ENCODE peak calls at places on chromosomes 3 and 15, in ten cellular contexts. L is IMR-90, I is tibial nerve, M is ovary, G is K562, F is upper lobe of left lung, P is heart left ventricle, N is sigmoid colon, B is uterus, H is A549. T is an unnamed sample.
A peak's percentile ranks its signal among the peaks of the same experiment; 100 is the strongest.

GRCh38 chr3:168885028-168885427 is 778.5 kb downstream of the MECOM start:
- DNase-seq in L (peak; percentile 79), I (no peak), M (no peak), G (no peak), F (no peak), P (no peak), N (no peak), B (no peak), H (peak; percentile 29), T (no peak)

GRCh38 chr15:41795996-41796395 is 21.7 kb downstream of the MAPKBP1 start:
- DNase-seq in L (no peak), I (no peak), M (no peak), G (no peak), F (no peak), P (no peak), N (no peak), B (no peak), H (no peak), T (no peak)

GRCh38 chr15:60155661-60156060 is 151.6 kb downstream of the FOXB1 start:
- DNase-seq in L (peak; percentile 16), I (no peak), M (no peak), G (no peak), F (no peak), P (no peak), N (no peak), B (no peak), H (no peak), T (no peak)

GRCh38 chr3:169058681-169059080 is 604.8 kb downstream of the MECOM start:
- DNase-seq in L (no peak), I (no peak), M (no peak), G (no peak), F (no peak), P (no peak), N (no peak), B (no peak), H (no peak), T (no peak)

GRCh38 chr3:127289646-127290575 is 2.1 kb upstream of the PRR20G start:
- DNase-seq in L (peak; percentile 3), I (no peak), M (no peak), G (no peak), F (no peak), P (no peak), N (no peak), B (no peak), H (no peak), T (no peak)

GRCh38 chr3:85632921-85633320 is 674.1 kb downstream of the CADM2 start:
- DNase-seq in L (no peak), I (no peak), M (no peak), G (no peak), F (no peak), P (no peak), N (no peak), B (no peak), H (no peak), T (no peak)

GRCh38 chr3:124812291-124813265 is 74.6 kb downstream of the ITGB5 start:
- DNase-seq in L (peak; percentile 99), I (peak; percentile 40), M (peak; percentile 72), G (peak; percentile 70), F (peak; percentile 45), P (peak; percentile 72), N (peak; percentile 90), B (peak; percentile 82), H (peak; percentile 91), T (peak; percentile 85)

GRCh38 chr3:149958171-149958796 is 12.4 kb downstream of the PFN2 start:
- DNase-seq in L (no peak), I (no peak), M (no peak), G (no peak), F (no peak), P (no peak), N (no peak), B (no peak), H (no peak), T (peak; percentile 56)

GRCh38 chr3:155871746-155872158 is 1.3 kb downstream of the GMPS start:
- DNase-seq in L (peak; percentile 22), I (no peak), M (no peak), G (no peak), F (no peak), P (no peak), N (no peak), B (no peak), H (no peak), T (no peak)

GRCh38 chr15:75891895-75892294 is 11.8 kb upstream of the FBXO22 start:
- DNase-seq in L (peak; percentile 96), I (no peak), M (no peak), G (no peak), F (no peak), P (no peak), N (no peak), B (no peak), H (peak; percentile 27), T (no peak)

GRCh38 chr3:13620776-13621365 is 71.9 kb downstream of the FBLN2 start:
- DNase-seq in L (no peak), I (no peak), M (no peak), G (no peak), F (peak; percentile 36), P (peak; percentile 42), N (no peak), B (no peak), H (no peak), T (no peak)

GRCh38 chr3:125110016-125110875 is 54.4 kb upstream of the HEG1 start:
- DNase-seq in L (peak; percentile 98), I (no peak), M (no peak), G (no peak), F (no peak), P (no peak), N (no peak), B (no peak), H (peak; percentile 30), T (no peak)

GRCh38 chr3:27200721-27201434 is 168.3 kb downstream of the NEK10 start:
- DNase-seq in L (no peak), I (no peak), M (no peak), G (no peak), F (no peak), P (no peak), N (no peak), B (no peak), H (peak; percentile 43), T (no peak)

GRCh38 chr15:88243156-88243555 is 13.4 kb downstream of the NTRK3 start:
- DNase-seq in L (no peak), I (no peak), M (no peak), G (no peak), F (no peak), P (no peak), N (no peak), B (no peak), H (no peak), T (no peak)
- H3K27ac ChIP-seq in L (no peak overlapping the region), I (no peak overlapping the region), M (no peak overlapping the region), G (no peak overlapping the region), F (no peak overlapping the region), P (no peak overlapping the region), N (no peak overlapping the region), B (no peak overlapping the region), H (no peak overlapping the region), T (no peak overlapping the region)

GRCh38 chr15:99980791-99981190 is 247.6 kb upstream of the LYSMD4 start:
- DNase-seq in L (no peak), I (no peak), M (peak; percentile 82), G (no peak), F (no peak), P (no peak), N (no peak), B (no peak), H (no peak), T (no peak)

GRCh38 chr15:99981839-99982658 is 248.8 kb upstream of the LYSMD4 start:
- DNase-seq in L (no peak), I (no peak), M (no peak), G (no peak), F (no peak), P (no peak), N (no peak), B (no peak), H (no peak), T (no peak)

GRCh38 chr15:99982662-99983061 is 249.4 kb upstream of the LYSMD4 start:
- DNase-seq in L (no peak), I (no peak), M (no peak), G (no peak), F (no peak), P (no peak), N (no peak), B (no peak), H (no peak), T (no peak)

GRCh38 chr15:99979371-99979770 is 246.1 kb upstream of the LYSMD4 start:
- DNase-seq in L (no peak), I (no peak), M (no peak), G (no peak), F (no peak), P (no peak), N (no peak), B (no peak), H (no peak), T (no peak)

DNA sequence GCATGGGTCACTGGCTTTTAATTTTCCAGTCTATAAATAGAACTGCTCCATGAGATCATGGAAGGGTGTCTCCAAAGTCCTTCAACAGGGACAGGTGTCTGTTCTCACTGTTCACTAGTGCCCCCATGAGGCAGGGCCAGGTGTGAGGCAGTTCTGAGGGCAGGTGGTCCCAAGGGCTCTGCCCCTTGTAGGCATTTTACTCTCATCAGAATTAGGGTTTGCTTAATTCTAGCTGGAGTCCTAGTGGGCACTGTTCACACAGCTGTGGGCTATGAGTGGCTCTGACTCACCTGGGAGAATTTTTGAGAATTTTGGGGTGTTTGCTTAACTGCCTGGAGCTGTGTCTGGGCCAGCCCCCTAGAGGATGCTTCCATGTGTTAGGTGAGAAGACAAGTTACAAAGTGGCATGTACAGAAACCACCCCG is 248.0 kb upstream of the LYSMD4 start:
- DNase-seq in L (no peak), I (no peak), M (no peak), G (no peak), F (no peak), P (no peak), N (no peak), B (no peak), H (no peak), T (no peak)
- TF ChIP-seq CTCF in L (no peak), I (no peak), M (no peak), G (no peak), F (no peak), P (peak; percentile 34), N (no peak), B (no peak), H (no peak), T (no peak)

GRCh38 chr3:16323737-16324136 is 58.7 kb downstream of the OXNAD1 start:
- DNase-seq in L (no peak), I (no peak), M (no peak), G (no peak), F (no peak), P (no peak), N (no peak), B (no peak), H (no peak), T (no peak)
- TF ChIP-seq POLR2A in L (no peak), I (no peak), M (no peak), G (no peak), F (no peak), P (no peak), N (no peak), B (no peak), H (no peak), T (no peak)

GRCh38 chr3:11434017-11434526 is 161.9 kb downstream of the ATG7 start:
- DNase-seq in L (peak; percentile 73), I (peak; percentile 40), M (peak; percentile 67), G (no peak), F (no peak), P (peak; percentile 70), N (peak; percentile 80), B (peak; percentile 82), H (no peak), T (peak; percentile 48)
- H3K27ac ChIP-seq in L (peak overlapping the region; percentile 27), I (peak overlapping the region; percentile 82), M (no peak overlapping the region), G (no peak overlapping the region), F (peak overlapping the region; percentile 17), P (peak overlapping the region; percentile 53), N (peak overlapping the region; percentile 51), B (peak overlapping the region; percentile 95), H (no peak overlapping the region), T (no peak overlapping the region)

T was measured in Peyer's patch.